ENCODE peak calls at places on chromosomes 7 and 10, in six cellular contexts. One of them, this sample, is unnamed.
A peak's percentile ranks its signal among the peaks of the same experiment; 100 is the strongest.

GRCh38 chr7:104231054-104232046 is 23.5 kb upstream of the ORC5 start:
- DNase-seq in kidney: no peak
- DNase-seq in HCT116: peak; percentile 36
- DNase-seq in MM.1S: peak; percentile 61
- DNase-seq in endothelial cell of umbilical vein: peak; percentile 49
- DNase-seq in PC-3: peak; percentile 61
- DNase-seq in this sample: peak; percentile 45

GRCh38 chr7:45230611-45231165 is 73.1 kb downstream of the RAMP3 start:
- DNase-seq in kidney: no peak
- DNase-seq in HCT116: no peak
- DNase-seq in MM.1S: no peak
- DNase-seq in endothelial cell of umbilical vein: no peak
- DNase-seq in PC-3: no peak
- DNase-seq in this sample: no peak

GRCh38 chr7:93228302-93228701 is 2.0 kb upstream of the HEPACAM2 start:
- DNase-seq in kidney: no peak
- DNase-seq in HCT116: peak; percentile 50
- DNase-seq in MM.1S: peak; percentile 76
- DNase-seq in endothelial cell of umbilical vein: peak; percentile 67
- DNase-seq in PC-3: peak; percentile 81
- DNase-seq in this sample: no peak

GRCh38 chr10:132313865-132314264 is 6.1 kb upstream of the STK32C start:
- DNase-seq in kidney: no peak
- DNase-seq in HCT116: no peak
- DNase-seq in MM.1S: no peak
- DNase-seq in endothelial cell of umbilical vein: no peak
- DNase-seq in PC-3: no peak
- DNase-seq in this sample: no peak

GRCh38 chr7:66374141-66374540 is 169.0 kb downstream of the TPST1 start:
- DNase-seq in kidney: no peak
- DNase-seq in HCT116: no peak
- DNase-seq in MM.1S: no peak
- DNase-seq in endothelial cell of umbilical vein: no peak
- DNase-seq in PC-3: no peak
- DNase-seq in this sample: no peak

GRCh38 chr7:134729895-134730294 is 49.5 kb upstream of the CALD1 start:
- DNase-seq in kidney: no peak
- DNase-seq in HCT116: no peak
- DNase-seq in MM.1S: no peak
- DNase-seq in endothelial cell of umbilical vein: no peak
- DNase-seq in PC-3: no peak
- DNase-seq in this sample: no peak

GRCh38 chr10:113732160-113732881 is 19.2 kb upstream of the PLEKHS1 start:
- DNase-seq in kidney: no peak
- DNase-seq in HCT116: no peak
- DNase-seq in MM.1S: no peak
- DNase-seq in endothelial cell of umbilical vein: no peak
- DNase-seq in PC-3: no peak
- DNase-seq in this sample: no peak

GRCh38 chr7:92485974-92486373 is 8.2 kb upstream of the ERVW-1 start:
- DNase-seq in kidney: no peak
- DNase-seq in HCT116: no peak
- DNase-seq in MM.1S: no peak
- DNase-seq in endothelial cell of umbilical vein: no peak
- DNase-seq in PC-3: no peak
- DNase-seq in this sample: no peak

GRCh38 chr10:6694447-6695155 is 114.5 kb upstream of the PRKCQ start:
- DNase-seq in kidney: no peak
- DNase-seq in HCT116: no peak
- DNase-seq in MM.1S: no peak
- DNase-seq in endothelial cell of umbilical vein: no peak
- DNase-seq in PC-3: no peak
- DNase-seq in this sample: no peak

GRCh38 chr10:98655512-98655911 is 208.8 kb upstream of the HPS1 start:
- DNase-seq in kidney: no peak
- DNase-seq in HCT116: no peak
- DNase-seq in MM.1S: no peak
- DNase-seq in endothelial cell of umbilical vein: no peak
- DNase-seq in PC-3: no peak
- DNase-seq in this sample: no peak

GRCh38 chr10:92957223-92958010 is 103.2 kb upstream of the CYP26C1 start:
- DNase-seq in kidney: no peak
- DNase-seq in HCT116: no peak
- DNase-seq in MM.1S: no peak
- DNase-seq in endothelial cell of umbilical vein: no peak
- DNase-seq in PC-3: no peak
- DNase-seq in this sample: no peak

GRCh38 chr10:122462533-122463465 is 1.4 kb downstream of the HTRA1 start:
- DNase-seq in kidney: peak; percentile 83
- DNase-seq in HCT116: no peak
- DNase-seq in MM.1S: no peak
- DNase-seq in endothelial cell of umbilical vein: peak; percentile 58
- DNase-seq in PC-3: peak; percentile 19
- DNase-seq in this sample: no peak

GRCh38 chr7:35908305-35909223 is 107.7 kb downstream of the SEPTIN7 start:
- DNase-seq in kidney: no peak
- DNase-seq in HCT116: no peak
- DNase-seq in MM.1S: no peak
- DNase-seq in endothelial cell of umbilical vein: no peak
- DNase-seq in PC-3: no peak
- DNase-seq in this sample: no peak

GRCh38 chr7:2163565-2163964 is 69.2 kb downstream of the MAD1L1 start:
- DNase-seq in kidney: no peak
- DNase-seq in HCT116: no peak
- DNase-seq in MM.1S: no peak
- DNase-seq in endothelial cell of umbilical vein: no peak
- DNase-seq in PC-3: no peak
- DNase-seq in this sample: no peak

GRCh38 chr7:93115796-93116195 is 2.0 kb downstream of the SAMD9 start:
- DNase-seq in kidney: no peak
- DNase-seq in HCT116: peak; percentile 32
- DNase-seq in MM.1S: no peak
- DNase-seq in endothelial cell of umbilical vein: no peak
- DNase-seq in PC-3: peak; percentile 81
- DNase-seq in this sample: no peak

GRCh38 chr7:86643478-86644281 is at the start of gene GRM3:
- DNase-seq in kidney: peak; percentile 54
- DNase-seq in HCT116: no peak
- DNase-seq in MM.1S: no peak
- DNase-seq in endothelial cell of umbilical vein: no peak
- DNase-seq in PC-3: no peak
- DNase-seq in this sample: peak; percentile 42

GRCh38 chr7:30874656-30875317 is 36.9 kb upstream of the AQP1 start:
- DNase-seq in kidney: no peak
- DNase-seq in HCT116: no peak
- DNase-seq in MM.1S: no peak
- DNase-seq in endothelial cell of umbilical vein: no peak
- DNase-seq in PC-3: peak; percentile 4
- DNase-seq in this sample: no peak

GRCh38 chr7:107045195-107045960 is 873 bp downstream of the PRKAR2B start:
- DNase-seq in kidney: no peak
- DNase-seq in HCT116: no peak
- DNase-seq in MM.1S: no peak
- DNase-seq in endothelial cell of umbilical vein: peak; percentile 48
- DNase-seq in PC-3: no peak
- DNase-seq in this sample: no peak

GRCh38 chr7:112945046-112945445 is 141.6 kb downstream of the GPR85 start:
- DNase-seq in kidney: no peak
- DNase-seq in HCT116: no peak
- DNase-seq in MM.1S: no peak
- DNase-seq in endothelial cell of umbilical vein: no peak
- DNase-seq in PC-3: no peak
- DNase-seq in this sample: no peak

GRCh38 chr7:26549281-26549943 is 257.8 kb downstream of the SNX10 start:
- DNase-seq in kidney: no peak
- DNase-seq in HCT116: no peak
- DNase-seq in MM.1S: no peak
- DNase-seq in endothelial cell of umbilical vein: peak; percentile 19
- DNase-seq in PC-3: peak; percentile 98
- DNase-seq in this sample: no peak

GRCh38 chr7:2651336-2651735 is 19.6 kb downstream of the TTYH3 start:
- DNase-seq in kidney: peak; percentile 64
- DNase-seq in HCT116: no peak
- DNase-seq in MM.1S: no peak
- DNase-seq in endothelial cell of umbilical vein: no peak
- DNase-seq in PC-3: no peak
- DNase-seq in this sample: no peak

GRCh38 chr10:74282151-74282852 is 131.3 kb downstream of the ADK start:
- DNase-seq in kidney: no peak
- DNase-seq in HCT116: no peak
- DNase-seq in MM.1S: no peak
- DNase-seq in endothelial cell of umbilical vein: no peak
- DNase-seq in PC-3: peak; percentile 89
- DNase-seq in this sample: no peak

GRCh38 chr10:122954731-122955050 is 664 bp upstream of the C10orf88 start:
- DNase-seq in kidney: no peak
- DNase-seq in HCT116: no peak
- DNase-seq in MM.1S: no peak
- DNase-seq in endothelial cell of umbilical vein: no peak
- DNase-seq in PC-3: no peak
- DNase-seq in this sample: peak; percentile 45

GRCh38 chr10:110016037-110016436 is 8.3 kb downstream of the ADD3 start:
- DNase-seq in kidney: no peak
- DNase-seq in HCT116: no peak
- DNase-seq in MM.1S: no peak
- DNase-seq in endothelial cell of umbilical vein: peak; percentile 45
- DNase-seq in PC-3: peak; percentile 19
- DNase-seq in this sample: no peak

GRCh38 chr10:97063271-97063982 is 122.3 kb downstream of the SLIT1 start:
- DNase-seq in kidney: peak; percentile 58
- DNase-seq in HCT116: no peak
- DNase-seq in MM.1S: no peak
- DNase-seq in endothelial cell of umbilical vein: no peak
- DNase-seq in PC-3: no peak
- DNase-seq in this sample: no peak

GRCh38 chr10:90319188-90319914 is 538.5 kb downstream of the HTR7 start:
- DNase-seq in kidney: no peak
- DNase-seq in HCT116: peak; percentile 96
- DNase-seq in MM.1S: no peak
- DNase-seq in endothelial cell of umbilical vein: peak; percentile 92
- DNase-seq in PC-3: peak; percentile 96
- DNase-seq in this sample: no peak

DNA sequence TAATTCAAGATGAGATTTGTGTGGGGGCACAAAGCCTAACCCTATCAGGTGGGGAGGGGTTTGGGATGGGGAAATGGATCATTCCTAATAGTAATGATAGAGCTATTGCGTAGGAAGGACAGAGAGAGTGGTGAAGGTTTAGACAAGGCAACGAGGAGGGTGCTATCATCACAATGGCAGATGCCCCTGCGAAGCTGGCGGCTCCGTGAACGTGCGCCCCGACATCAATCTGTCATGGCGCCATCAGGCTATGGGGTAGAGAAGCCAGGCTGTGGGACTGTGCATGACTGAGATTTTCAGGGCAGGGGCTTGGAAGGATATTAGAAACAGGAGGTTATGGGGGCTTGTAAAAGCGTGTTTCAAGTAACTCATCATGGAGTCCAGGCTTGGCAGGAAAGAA is 157.6 kb downstream of the ITGA8 start:
- DNase-seq in kidney: no peak
- DNase-seq in HCT116: no peak
- DNase-seq in MM.1S: no peak
- DNase-seq in endothelial cell of umbilical vein: no peak
- DNase-seq in PC-3: no peak
- DNase-seq in this sample: no peak
- H3K27ac ChIP-seq in kidney: no peak overlapping the region
- H3K27ac ChIP-seq in HCT116: no peak overlapping the region
- H3K27ac ChIP-seq in MM.1S: no peak overlapping the region
- H3K27ac ChIP-seq in endothelial cell of umbilical vein: no peak overlapping the region
- H3K27ac ChIP-seq in PC-3: no peak overlapping the region
- H3K27ac ChIP-seq in this sample: no peak overlapping the region

GRCh38 chr10:71266147-71266917 is 52.7 kb upstream of the SLC29A3 start:
- DNase-seq in kidney: peak; percentile 90
- DNase-seq in HCT116: no peak
- DNase-seq in MM.1S: no peak
- DNase-seq in endothelial cell of umbilical vein: no peak
- DNase-seq in PC-3: no peak
- DNase-seq in this sample: no peak
- H3K27ac ChIP-seq in kidney: no peak overlapping the region
- H3K27ac ChIP-seq in HCT116: no peak overlapping the region
- H3K27ac ChIP-seq in MM.1S: no peak overlapping the region
- H3K27ac ChIP-seq in endothelial cell of umbilical vein: no peak overlapping the region
- H3K27ac ChIP-seq in PC-3: no peak overlapping the region
- H3K27ac ChIP-seq in this sample: no peak overlapping the region

DNA sequence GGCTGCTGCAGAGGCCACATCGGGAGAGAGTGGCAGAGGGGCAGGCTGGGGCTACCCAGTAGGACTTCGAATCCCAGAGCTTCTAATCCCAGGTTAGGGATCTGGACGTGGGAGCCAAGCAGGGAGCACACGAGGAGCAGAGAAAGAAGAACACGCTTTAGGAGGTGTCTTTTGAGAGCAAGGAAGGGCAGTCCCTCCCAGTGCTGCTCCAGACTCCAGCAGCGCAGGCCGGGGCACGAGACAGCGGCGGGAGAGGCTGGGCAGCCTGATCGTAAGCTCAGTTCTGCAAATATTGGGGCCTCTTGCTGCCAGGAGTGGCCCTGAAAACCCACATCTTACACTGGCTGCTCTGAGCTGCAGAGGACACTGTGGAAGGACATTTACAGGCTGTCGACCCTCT is 75.9 kb downstream of the HIPK2 start:
- DNase-seq in kidney: no peak
- DNase-seq in HCT116: no peak
- DNase-seq in MM.1S: no peak
- DNase-seq in endothelial cell of umbilical vein: no peak
- DNase-seq in PC-3: no peak
- DNase-seq in this sample: no peak
- H3K27ac ChIP-seq in kidney: peak overlapping the region; percentile 61
- H3K27ac ChIP-seq in HCT116: no peak overlapping the region
- H3K27ac ChIP-seq in MM.1S: no peak overlapping the region
- H3K27ac ChIP-seq in endothelial cell of umbilical vein: no peak overlapping the region
- H3K27ac ChIP-seq in PC-3: no peak overlapping the region
- H3K27ac ChIP-seq in this sample: peak overlapping the region; percentile 65

DNA sequence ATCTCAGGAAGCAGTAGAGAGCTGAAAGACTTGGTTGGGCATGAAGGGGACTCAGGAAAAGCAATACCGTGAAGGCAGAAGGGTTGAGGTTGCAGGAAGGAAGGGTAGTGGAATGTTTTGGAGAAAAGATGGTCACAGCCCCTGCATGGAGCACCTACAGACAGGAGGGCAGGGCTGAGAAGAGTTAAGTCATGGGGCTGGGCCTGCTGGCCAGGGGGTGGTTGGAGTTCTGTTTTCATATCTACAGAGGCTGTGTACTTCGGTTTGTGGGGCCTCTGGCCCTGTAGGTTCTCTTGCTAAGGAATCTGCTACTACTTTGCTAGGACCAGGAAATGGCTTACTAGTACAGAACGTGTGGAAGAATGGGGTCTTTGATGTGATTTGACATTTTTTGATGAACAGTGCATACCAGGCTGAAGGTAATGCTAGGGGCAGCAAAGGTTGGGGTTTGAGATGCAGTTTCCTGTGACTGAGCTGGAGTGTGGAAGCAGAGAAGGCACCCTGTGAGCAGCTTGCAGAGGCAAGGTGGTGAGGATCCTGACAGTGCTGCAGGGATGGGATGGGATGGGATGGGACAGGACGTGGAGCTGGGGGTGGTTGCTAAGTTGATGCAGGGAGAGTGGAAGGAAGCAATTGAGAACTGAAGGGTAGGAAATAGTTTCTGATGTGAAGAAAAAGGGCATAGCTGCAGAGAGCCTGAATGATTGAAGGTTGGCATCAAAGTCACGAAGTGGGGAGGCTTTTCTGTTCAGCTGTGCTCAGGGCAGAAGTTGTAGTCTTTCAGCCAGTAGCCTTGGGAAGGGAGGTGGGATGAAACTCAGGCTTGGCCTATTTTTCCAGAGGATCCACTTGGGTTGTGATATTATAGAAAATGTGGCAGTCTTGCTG is 7.8 kb downstream of the RPS24 start:
- DNase-seq in kidney: no peak
- DNase-seq in HCT116: no peak
- DNase-seq in MM.1S: no peak
- DNase-seq in endothelial cell of umbilical vein: no peak
- DNase-seq in PC-3: no peak
- DNase-seq in this sample: no peak
- H3K27ac ChIP-seq in kidney: no peak overlapping the region
- H3K27ac ChIP-seq in HCT116: no peak overlapping the region
- H3K27ac ChIP-seq in MM.1S: no peak overlapping the region
- H3K27ac ChIP-seq in endothelial cell of umbilical vein: no peak overlapping the region
- H3K27ac ChIP-seq in PC-3: no peak overlapping the region
- H3K27ac ChIP-seq in this sample: no peak overlapping the region